ENCODE peak calls at places on chromosomes 4 and X, in six cellular contexts. V is HFF-Myc; S is neural progenitor cell; J is head of caudate nucleus; F is activated CD8-positive, alpha-beta memory T cell treated with anti-CD3 and anti-CD28 coated beads, Interleukin-2, amount 50 U/mL, for 4 hours; C is activated naive CD4-positive, alpha-beta T cell treated with Interleukin-2 at 50 U/mL for 16 hours. O is an unnamed sample.

GRCh38 chrX:23931149-23931604 is 23.4 kb downstream of the CXorf58 start:
- DNase-seq in V (no peak), S (no peak), J (no peak), F (no peak), C (no peak), O (no peak)

GRCh38 chr4:68079918-68080317 is 49.8 kb downstream of the TMPRSS11F start:
- DNase-seq in V (no peak), S (no peak), J (no peak), F (no peak), C (no peak), O (no peak)

GRCh38 chr4:160877087-160877790 is 1286.6 kb downstream of the FSTL5 start:
- DNase-seq in V (no peak), S (peak; percentile 4), J (no peak), F (no peak), C (no peak), O (no peak)

GRCh38 chr4:165379662-165380061 is 854 bp downstream of the CPE start:
- DNase-seq in V (no peak), S (peak; percentile 62), J (peak; percentile 54), F (no peak), C (no peak), O (no peak)

GRCh38 chr4:98758182-98758581 is 99.8 kb upstream of the TSPAN5 start:
- DNase-seq in V (no peak), S (no peak), J (no peak), F (no peak), C (no peak), O (no peak)

GRCh38 chr4:23805381-23805780 is 84.5 kb downstream of the PPARGC1A start:
- DNase-seq in V (no peak), S (no peak), J (no peak), F (no peak), C (no peak), O (no peak)

GRCh38 chr4:44448548-44449443 is at the start of gene KCTD8:
- DNase-seq in V (peak; percentile 12), S (peak; percentile 96), J (peak; percentile 96), F (peak; percentile 25), C (peak; percentile 41), O (peak; percentile 2)

GRCh38 chrX:152635941-152636340 is 1.8 kb upstream of the GABRQ start:
- DNase-seq in V (no peak), S (peak; percentile 74), J (peak; percentile 63), F (no peak), C (no peak), O (peak; percentile 57)

GRCh38 chrX:2548731-2549423 is 48.1 kb upstream of the DHRSX start:
- DNase-seq in V (peak; percentile 12), S (no peak), J (no peak), F (no peak), C (no peak), O (no peak)